ENCODE peak calls at places on chromosome 10, in five cellular contexts. V is posterior vena cava; P is activated naive CD4-positive, alpha-beta T cell; S is left ventricle myocardium inferior; A is NCI-H460. Y is an unnamed sample.

GRCh38 chr10:21020545-21020944 is 123.4 kb upstream of the NEBL start:
- DNase-seq in V (no peak), P (no peak), S (no peak), A (peak), Y (peak)

GRCh38 chr10:93751832-93752231 is 5.9 kb upstream of the LGI1 start:
- DNase-seq in V (no peak), P (no peak), S (no peak), A (peak), Y (peak)

GRCh38 chr10:98758451-98758850 is 311.7 kb upstream of the HPS1 start:
- DNase-seq in V (no peak), P (no peak), S (no peak), A (no peak), Y (no peak)

GRCh38 chr10:23110722-23111660 is 15.6 kb downstream of the MSRB2 start:
- DNase-seq in V (no peak), P (no peak), S (no peak), A (no peak), Y (no peak)

GRCh38 chr10:48798486-48799254 is 114.0 kb downstream of the WDFY4 start:
- DNase-seq in V (no peak), P (no peak), S (no peak), A (no peak), Y (peak)

GRCh38 chr10:16341637-16342036 is 95.2 kb upstream of the PTER start:
- DNase-seq in V (no peak), P (no peak), S (no peak), A (no peak), Y (no peak)

GRCh38 chr10:117615649-117616048 is 73.1 kb downstream of the EMX2 start:
- DNase-seq in V (no peak), P (no peak), S (no peak), A (no peak), Y (no peak)

GRCh38 chr10:124733566-124734245 is 10.5 kb downstream of the FAM53B start:
- DNase-seq in V (no peak), P (no peak), S (no peak), A (no peak), Y (no peak)

GRCh38 chr10:104559935-104560334 is 81.2 kb upstream of the SORCS3 start:
- DNase-seq in V (no peak), P (no peak), S (no peak), A (no peak), Y (peak)

GRCh38 chr10:42549851-42550250 is 88.5 kb downstream of the ZNF33B start:
- DNase-seq in V (no peak), P (no peak), S (no peak), A (no peak), Y (no peak)

GRCh38 chr10:129934196-129934925 is 29.7 kb downstream of the EBF3 start:
- DNase-seq in V (peak), P (no peak), S (peak), A (no peak), Y (no peak)

GRCh38 chr10:77393821-77394501 is 243.6 kb downstream of the KCNMA1 start:
- DNase-seq in V (no peak), P (no peak), S (no peak), A (no peak), Y (no peak)

GRCh38 chr10:119242191-119242590 is 34.8 kb downstream of the GRK5 start:
- DNase-seq in V (no peak), P (no peak), S (no peak), A (no peak), Y (no peak)

GRCh38 chr10:33238643-33239042 is 95.8 kb downstream of the NRP1 start:
- DNase-seq in V (no peak), P (no peak), S (no peak), A (no peak), Y (peak)

GRCh38 chr10:69858201-69858600 is 56.5 kb downstream of the COL13A1 start:
- DNase-seq in V (no peak), P (no peak), S (no peak), A (no peak), Y (no peak)

GRCh38 chr10:7787150-7787856 is 490 bp downstream of the KIN start:
- DNase-seq in V (peak), P (no peak), S (no peak), A (no peak), Y (peak)

GRCh38 chr10:103691723-103692380 is 163.5 kb downstream of the SH3PXD2A start:
- DNase-seq in V (no peak), P (no peak), S (no peak), A (no peak), Y (peak)

GRCh38 chr10:63595072-63595471 is 73.9 kb downstream of the REEP3 start:
- DNase-seq in V (no peak), P (no peak), S (no peak), A (no peak), Y (peak)

GRCh38 chr10:129507216-129507615 is 40.2 kb downstream of the MGMT start:
- DNase-seq in V (no peak), P (no peak), S (no peak), A (no peak), Y (no peak)

GRCh38 chr10:77299257-77299656 is 338.4 kb downstream of the KCNMA1 start:
- DNase-seq in V (no peak), P (no peak), S (no peak), A (no peak), Y (no peak)

GRCh38 chr10:26508016-26508415 is 69.9 kb downstream of the APBB1IP start:
- DNase-seq in V (no peak), P (no peak), S (no peak), A (no peak), Y (peak)

GRCh38 chr10:109934958-109935793 is 11.9 kb upstream of the XPNPEP1 start:
- DNase-seq in V (no peak), P (no peak), S (no peak), A (no peak), Y (peak)

GRCh38 chr10:87658858-87659555 is 671 bp upstream of the PAPSS2 start:
- DNase-seq in V (no peak), P (no peak), S (no peak), A (peak), Y (no peak)

GRCh38 chr10:90675621-90676020 is 182.2 kb downstream of the HTR7 start:
- DNase-seq in V (no peak), P (no peak), S (no peak), A (no peak), Y (peak)

GRCh38 chr10:47165711-47166404 is 134.1 kb upstream of the GDF10 start:
- DNase-seq in V (peak), P (peak), S (peak), A (no peak), Y (peak)

GRCh38 chr10:129945941-129946760 is 17.9 kb downstream of the EBF3 start:
- DNase-seq in V (peak), P (no peak), S (peak), A (no peak), Y (peak)

GRCh38 chr10:80599424-80599847 is 61.7 kb downstream of the SH2D4B start:
- DNase-seq in V (no peak), P (no peak), S (peak), A (peak), Y (peak)